ENCODE peak calls at places on chromosomes 7 and 10, in ten cellular contexts. Z is tibial nerve, R is pancreas, Y is H1, V is PC-3, W is mesenchymal stem cell, A is aorta, N is GM23338, C is PC-9, L is spleen. J is an unnamed sample.
A peak's percentile ranks its signal among the peaks of the same experiment; 100 is the strongest.

GRCh38 chr10:72084094-72084459 is 4.3 kb downstream of the SPOCK2 start:
- DNase-seq in Z (no peak), R (no peak), Y (no peak), V (no peak), W (no peak), A (no peak), N (no peak), C (no peak), L (peak; percentile 72), J (no peak)

GRCh38 chr7:92560602-92561001 is 29.6 kb downstream of the FAM133B start:
- DNase-seq in Z (no peak), R (no peak), Y (no peak), V (no peak), W (peak; percentile 11), A (no peak), N (no peak), C (no peak), L (no peak), J (no peak)

GRCh38 chr7:55052081-55052480 is 33.3 kb downstream of the EGFR start:
- DNase-seq in Z (no peak), R (no peak), Y (no peak), V (peak; percentile 81), W (peak; percentile 73), A (no peak), N (no peak), C (peak; percentile 88), L (no peak), J (no peak)

GRCh38 chr7:124124201-124124600 is 91.3 kb upstream of the TMEM229A start:
- DNase-seq in Z (no peak), R (no peak), Y (no peak), V (peak; percentile 4), W (no peak), A (no peak), N (no peak), C (no peak), L (no peak), J (no peak)

GRCh38 chr10:13139671-13140070 is 21.7 kb upstream of the MCM10 start:
- DNase-seq in Z (no peak), R (no peak), Y (no peak), V (no peak), W (no peak), A (no peak), N (no peak), C (no peak), L (no peak), J (no peak)

GRCh38 chr7:105776068-105776790 is 100.2 kb downstream of the ATXN7L1 start:
- DNase-seq in Z (peak; percentile 76), R (no peak), Y (peak; percentile 71), V (peak; percentile 99), W (peak; percentile 98), A (peak; percentile 77), N (peak; percentile 96), C (peak; percentile 99), L (no peak), J (peak; percentile 84)

GRCh38 chr10:71766717-71767419 is 6.5 kb downstream of the VSIR start:
- DNase-seq in Z (peak; percentile 71), R (no peak), Y (no peak), V (peak; percentile 89), W (peak; percentile 86), A (peak; percentile 90), N (no peak), C (peak; percentile 99), L (peak; percentile 92), J (no peak)

GRCh38 chr10:120394446-120394845 is 62.6 kb upstream of the PLPP4 start:
- DNase-seq in Z (no peak), R (no peak), Y (peak; percentile 4), V (no peak), W (peak; percentile 22), A (no peak), N (no peak), C (no peak), L (no peak), J (no peak)

GRCh38 chr10:80200687-80201086 is 4.7 kb downstream of the ANXA11 start:
- DNase-seq in Z (no peak), R (no peak), Y (no peak), V (no peak), W (no peak), A (no peak), N (no peak), C (no peak), L (no peak), J (no peak)

GRCh38 chr10:80197972-80198591 is 7.3 kb downstream of the ANXA11 start:
- DNase-seq in Z (no peak), R (no peak), Y (no peak), V (no peak), W (no peak), A (no peak), N (no peak), C (no peak), L (no peak), J (no peak)

GRCh38 chr10:80201592-80202256 is 3.6 kb downstream of the ANXA11 start:
- DNase-seq in Z (no peak), R (no peak), Y (no peak), V (no peak), W (no peak), A (no peak), N (no peak), C (no peak), L (no peak), J (no peak)

GRCh38 chr10:80200259-80200658 is 5.1 kb downstream of the ANXA11 start:
- DNase-seq in Z (no peak), R (no peak), Y (no peak), V (no peak), W (no peak), A (no peak), N (no peak), C (no peak), L (no peak), J (no peak)

DNA sequence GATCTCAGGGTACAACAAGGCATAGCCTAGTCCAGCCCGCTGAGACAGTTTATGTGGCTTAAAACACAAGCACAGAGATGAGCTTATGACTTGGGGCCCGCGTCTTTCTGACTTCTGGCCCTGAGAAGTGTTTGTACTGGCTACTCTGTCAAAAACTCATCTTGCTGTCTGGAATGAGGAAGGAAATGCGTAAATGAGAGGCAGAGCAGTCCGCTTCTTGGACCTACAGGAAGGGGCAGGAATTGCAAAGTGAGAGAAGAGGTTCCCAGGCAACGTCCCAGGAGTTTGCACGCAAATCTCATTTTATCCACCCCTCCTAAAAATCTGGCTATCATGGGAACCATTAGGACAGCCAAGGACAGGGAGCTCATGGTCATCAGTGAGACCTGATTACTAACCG is 5.5 kb downstream of the ANXA11 start:
- DNase-seq in Z (peak; percentile 66), R (no peak), Y (no peak), V (no peak), W (peak; percentile 84), A (no peak), N (peak; percentile 49), C (peak; percentile 53), L (no peak), J (no peak)
- H3K4me1 ChIP-seq in Z (no peaks in the 10 kb centered on the region), R (peaks cover 73% of the 10 kb centered on the region), Y (peaks cover 12% of the 10 kb centered on the region), V (peaks cover 80% of the 10 kb centered on the region), W (peaks cover 44% of the 10 kb centered on the region), A (peaks cover 8% of the 10 kb centered on the region), N (peaks cover 30% of the 10 kb centered on the region), C (peaks cover 91% of the 10 kb centered on the region), L (peaks cover 92% of the 10 kb centered on the region), J (peaks cover 12% of the 10 kb centered on the region)

DNA sequence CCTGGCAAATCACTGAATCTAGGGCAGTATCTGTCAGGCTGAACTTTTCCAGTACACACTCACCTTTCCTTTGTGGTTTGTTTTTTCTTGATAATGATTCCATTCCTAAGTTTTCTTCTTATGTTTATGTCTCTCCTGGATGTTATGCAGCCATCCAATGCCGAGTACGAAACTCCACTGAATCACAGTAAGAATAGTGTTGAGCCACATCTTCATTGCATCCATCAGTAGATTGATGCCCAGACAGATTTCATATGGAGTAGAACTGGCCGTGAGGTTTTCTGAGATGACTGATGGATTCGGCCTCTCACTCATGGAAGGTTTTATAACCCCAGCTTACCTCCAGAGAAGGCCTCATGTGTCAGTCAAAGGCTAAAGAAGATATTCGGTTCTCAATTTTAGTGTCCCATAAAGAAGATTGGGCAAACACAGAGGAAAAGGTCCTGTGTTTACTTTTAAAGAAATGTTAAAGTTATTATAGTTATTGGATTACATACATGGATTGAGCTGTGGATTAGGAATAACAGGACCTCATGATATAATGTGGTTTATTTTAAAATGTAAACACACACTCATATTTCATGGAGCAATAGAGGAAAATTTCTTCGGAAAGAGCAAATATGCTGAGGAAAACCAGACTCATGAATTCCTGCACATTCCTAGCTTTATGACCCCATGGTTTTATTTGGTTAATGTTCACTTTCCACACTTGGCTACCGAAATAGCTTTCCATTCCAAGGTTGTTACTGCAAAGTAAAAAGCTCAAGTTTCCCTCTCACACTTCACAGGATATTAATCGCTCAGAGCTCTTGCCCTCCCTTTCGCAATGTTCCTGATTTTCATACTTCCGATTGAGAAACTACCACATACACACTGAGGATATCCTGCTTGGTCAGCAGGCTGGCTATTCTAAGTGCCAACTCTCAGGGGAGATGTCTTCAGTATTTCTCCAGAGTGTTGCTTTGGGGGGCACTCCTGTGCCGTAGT is 77.2 kb upstream of the STEAP1B start:
- DNase-seq in Z (peak; percentile 75), R (no peak), Y (no peak), V (peak; percentile 93), W (peak; percentile 99), A (no peak), N (no peak), C (peak; percentile 100), L (no peak), J (no peak)
- H3K27ac ChIP-seq in Z (peak overlapping the region; percentile 17), R (peak overlapping the region; percentile 74), Y (no peak overlapping the region), V (peak overlapping the region; percentile 98), W (peak overlapping the region; percentile 99), A (peak overlapping the region; percentile 85), N (no peak overlapping the region), C (peak overlapping the region; percentile 95), L (peak overlapping the region; percentile 57), J (no peak overlapping the region)

GRCh38 chr7:75595766-75596165 is 103.6 kb downstream of the SPDYE5 start:
- DNase-seq in Z (no peak), R (no peak), Y (no peak), V (no peak), W (no peak), A (no peak), N (no peak), C (no peak), L (no peak), J (no peak)

GRCh38 chr7:75591467-75591866 is 99.3 kb downstream of the SPDYE5 start:
- DNase-seq in Z (no peak), R (no peak), Y (no peak), V (no peak), W (no peak), A (no peak), N (no peak), C (no peak), L (no peak), J (no peak)

DNA sequence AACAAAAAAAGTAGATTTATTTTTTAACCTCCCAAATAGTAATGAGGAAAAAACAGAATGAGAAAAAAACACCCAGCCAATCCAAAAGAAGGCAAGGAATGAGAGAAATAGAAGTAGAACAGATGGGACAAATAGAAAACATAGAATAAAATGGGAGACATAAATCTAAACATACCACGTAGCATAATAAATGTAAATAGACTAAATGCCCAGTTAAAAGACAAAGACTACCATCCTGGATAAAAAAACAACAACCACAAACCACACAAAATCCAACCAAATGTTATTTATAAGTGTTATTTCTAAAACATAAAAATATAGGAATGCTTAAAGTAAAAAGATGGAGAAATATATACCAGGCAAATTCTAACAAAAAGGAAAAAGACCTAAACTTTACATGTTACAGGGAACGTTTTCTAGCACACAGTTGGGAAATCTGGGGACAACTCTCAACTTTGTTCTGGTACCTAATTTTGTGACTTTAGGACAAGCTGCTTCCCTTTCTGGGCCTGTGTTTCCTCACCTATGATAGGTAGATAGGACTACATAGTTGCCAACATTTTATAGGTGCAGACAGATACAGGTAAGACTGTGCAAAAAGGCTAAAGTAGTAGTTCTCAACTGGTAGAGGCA is 98.4 kb downstream of the SPDYE5 start:
- DNase-seq in Z (no peak), R (no peak), Y (no peak), V (no peak), W (no peak), A (no peak), N (no peak), C (no peak), L (no peak), J (no peak)
- H3K36me3 ChIP-seq in Z (peaks cover 79% of the 10 kb centered on the region), R (no peaks in the 10 kb centered on the region), Y (peaks cover 24% of the 10 kb centered on the region), V (no peaks in the 10 kb centered on the region), W (peaks cover 9% of the 10 kb centered on the region), A (no peaks in the 10 kb centered on the region), N (peaks cover 26% of the 10 kb centered on the region), C (no peaks in the 10 kb centered on the region), L (peaks cover 19% of the 10 kb centered on the region), J (peaks cover 15% of the 10 kb centered on the region)

DNA sequence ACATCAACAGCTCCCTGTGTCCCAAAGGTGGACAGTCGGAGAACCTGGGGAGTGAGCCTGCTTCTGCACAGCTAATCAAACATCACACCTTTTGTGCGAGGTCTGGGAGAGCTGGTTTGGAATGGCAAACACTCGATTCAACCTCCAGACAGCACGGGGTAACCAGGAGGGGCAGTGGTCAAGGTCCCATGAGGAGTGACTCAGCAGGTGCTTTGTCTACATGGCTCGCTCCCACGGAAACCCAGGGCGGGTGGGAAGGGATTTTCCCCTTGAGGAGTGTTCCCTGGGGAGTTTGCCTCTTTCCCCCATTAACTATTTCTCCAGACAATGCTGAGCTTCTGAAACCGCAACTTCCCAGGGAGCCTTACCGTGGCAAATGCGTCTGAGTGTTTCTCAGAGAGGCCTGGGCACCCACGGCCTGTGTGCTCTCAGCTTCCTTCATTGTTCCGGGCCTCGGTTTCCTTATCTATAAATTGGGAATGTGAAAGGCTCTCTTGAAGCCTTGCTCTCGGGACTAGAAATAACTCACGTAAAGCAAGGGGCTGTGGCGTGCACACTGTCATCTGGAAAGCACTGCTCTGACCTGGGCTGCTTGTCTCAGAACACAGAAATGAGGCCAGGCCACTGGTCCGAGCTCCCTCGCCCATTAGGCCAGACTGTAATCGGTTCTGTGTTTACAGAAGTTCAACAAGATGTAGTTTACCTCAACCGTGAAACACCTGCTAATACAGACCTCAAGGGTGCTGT is 14.0 kb upstream of the GTPBP4 start:
- DNase-seq in Z (no peak), R (no peak), Y (no peak), V (no peak), W (peak; percentile 13), A (no peak), N (no peak), C (no peak), L (no peak), J (no peak)
- H3K4me1 ChIP-seq in Z (no peaks in the 10 kb centered on the region), R (peaks cover 8% of the 10 kb centered on the region), Y (no peaks in the 10 kb centered on the region), V (peaks cover 10% of the 10 kb centered on the region), W (peaks cover 14% of the 10 kb centered on the region), A (no peaks in the 10 kb centered on the region), N (no peaks in the 10 kb centered on the region), C (peaks cover 11% of the 10 kb centered on the region), L (peaks cover 7% of the 10 kb centered on the region), J (no peaks in the 10 kb centered on the region)

J was measured in iPS DF 6.9.